ENCODE peak calls at places on chromosomes 7 and 10, in eight cellular contexts. J is mucosa of gallbladder; I is endothelial cell; C is left lung; F is aorta; N is right lobe of liver; D is progenitor cell of endocrine pancreas; Y is stimulated activated CD4-positive, alpha-beta T cell treated with anti-CD3 and anti-CD28 coated beads, Interleukin-4, amount 100 ng/mL, for 1 hour. T is an unnamed sample.

GRCh38 chr10:112613620-112614019 is 166.6 kb downstream of the VTI1A start:
- DNase-seq in N (no peak), I (no peak), C (no peak), D (no peak), F (no peak), Y (no peak), J (no peak), T (no peak)

GRCh38 chr10:33460461-33461294 is 126.2 kb upstream of the NRP1 start:
- DNase-seq in N (no peak), F (peak; percentile 77), J (peak; percentile 16), D (no peak), Y (no peak), I (no peak), C (peak; percentile 58), T (no peak)

GRCh38 chr7:151061241-151062110 is 2.1 kb downstream of the SLC4A2 start:
- DNase-seq in I (no peak), C (peak; percentile 81), J (no peak), Y (no peak), D (no peak), N (no peak), F (no peak), T (no peak)

GRCh38 chr7:64882341-64883112 is 20.5 kb upstream of the ZNF273 start:
- DNase-seq in I (peak; percentile 29), D (no peak), N (no peak), Y (peak; percentile 46), F (peak; percentile 84), J (peak; percentile 56), C (peak; percentile 59), T (no peak)

GRCh38 chr10:123642697-123643096 is 23.5 kb upstream of the GPR26 start:
- DNase-seq in C (no peak), D (no peak), N (no peak), I (no peak), F (no peak), Y (no peak), J (no peak), T (peak; percentile 11)

GRCh38 chr7:93574646-93575554 is at the start of gene CALCR:
- DNase-seq in Y (no peak), F (no peak), I (peak; percentile 30), J (no peak), N (peak; percentile 49), D (peak; percentile 26), C (peak; percentile 33), T (no peak)

GRCh38 chr7:41247128-41247865 is 455.6 kb downstream of the INHBA start:
- DNase-seq in J (no peak), Y (no peak), D (no peak), F (no peak), I (no peak), N (no peak), C (no peak), T (peak; percentile 90)

GRCh38 chr10:110789604-110790428 is 81.9 kb upstream of the PDCD4 start:
- DNase-seq in F (no peak), Y (no peak), I (no peak), N (no peak), D (no peak), C (no peak), J (no peak), T (no peak)

GRCh38 chr7:129652914-129653313 is 41.4 kb downstream of the NRF1 start:
- DNase-seq in F (no peak), N (no peak), C (no peak), Y (no peak), D (no peak), J (no peak), I (no peak), T (no peak)

GRCh38 chr7:122679813-122680212 is 19.1 kb downstream of the RNF133 start:
- DNase-seq in N (no peak), C (no peak), F (no peak), D (no peak), J (no peak), Y (no peak), I (no peak), T (no peak)

GRCh38 chr7:79176859-79177477 is 276.5 kb downstream of the MAGI2 start:
- DNase-seq in D (no peak), N (no peak), C (no peak), J (peak; percentile 13), Y (no peak), F (no peak), I (peak; percentile 9), T (peak; percentile 76)

GRCh38 chr10:102674566-102674965 is 30.3 kb downstream of the TRIM8 start:
- DNase-seq in D (no peak), C (no peak), J (no peak), Y (no peak), F (no peak), I (no peak), N (no peak), T (no peak)

GRCh38 chr10:60390224-60390626 is 550 bp upstream of the ANK3 start:
- DNase-seq in Y (no peak), N (no peak), F (no peak), C (no peak), D (no peak), J (no peak), I (no peak), T (no peak)

GRCh38 chr10:62166331-62167154 is 102.1 kb downstream of the RTKN2 start:
- DNase-seq in J (peak; percentile 17), Y (no peak), D (no peak), C (no peak), N (peak; percentile 59), I (no peak), F (peak; percentile 56), T (no peak)

GRCh38 chr7:152136623-152137022 is 111.1 kb downstream of the GALNT11 start:
- DNase-seq in D (no peak), J (peak; percentile 26), I (no peak), F (no peak), C (no peak), N (no peak), Y (no peak), T (no peak)

GRCh38 chr7:47689558-47689957 is 107.6 kb upstream of the TNS3 start:
- DNase-seq in J (no peak), D (no peak), C (no peak), Y (no peak), I (no peak), F (no peak), N (no peak), T (no peak)

GRCh38 chr7:13240349-13240748 is 552.9 kb downstream of the ARL4A start:
- DNase-seq in J (no peak), F (no peak), Y (no peak), D (no peak), C (no peak), I (no peak), N (no peak), T (peak; percentile 75)

GRCh38 chr7:31028417-31028988 is 23.6 kb upstream of the ADCYAP1R1 start:
- DNase-seq in J (no peak), C (no peak), Y (no peak), I (no peak), F (no peak), D (no peak), N (no peak), T (no peak)

GRCh38 chr10:124375353-124375614 is 43.4 kb downstream of the OAT start:
- DNase-seq in D (no peak), C (no peak), J (no peak), Y (no peak), F (no peak), N (no peak), I (no peak), T (no peak)

GRCh38 chr7:43721193-43721806 is 8.0 kb downstream of the COA1 start:
- DNase-seq in Y (no peak), C (no peak), J (no peak), N (no peak), I (no peak), D (no peak), F (no peak), T (peak; percentile 52)

GRCh38 chr7:15757041-15757995 is 70.8 kb upstream of the MEOX2 start:
- DNase-seq in C (no peak), J (no peak), D (no peak), I (no peak), N (no peak), Y (no peak), F (no peak), T (no peak)

GRCh38 chr10:119090026-119090808 is 9.6 kb upstream of the EIF3A start:
- DNase-seq in F (no peak), C (no peak), J (no peak), I (no peak), Y (peak; percentile 11), N (no peak), D (no peak), T (peak; percentile 51)

GRCh38 chr10:98433881-98434732 is 12.6 kb downstream of the HPS1 start:
- DNase-seq in J (no peak), C (no peak), I (no peak), F (no peak), N (no peak), D (no peak), Y (no peak), T (peak; percentile 23)

GRCh38 chr7:82270909-82271308 is 172.7 kb downstream of the CACNA2D1 start:
- DNase-seq in N (no peak), I (no peak), D (no peak), C (no peak), J (no peak), Y (no peak), F (no peak), T (no peak)

GRCh38 chr7:140646931-140647647 is 6.5 kb upstream of the DENND2A start:
- DNase-seq in I (peak; percentile 46), Y (peak; percentile 13), C (no peak), F (no peak), N (no peak), D (no peak), J (no peak), T (peak; percentile 79)

GRCh38 chr10:65571011-65571570 is 1354.7 kb upstream of the LRRTM3 start:
- DNase-seq in F (no peak), I (no peak), D (no peak), N (no peak), C (no peak), Y (no peak), J (no peak), T (peak; percentile 24)

GRCh38 chr7:2838873-2839578 is 5.1 kb downstream of the GNA12 start:
- DNase-seq in D (no peak), N (no peak), Y (no peak), J (no peak), I (no peak), F (no peak), C (no peak), T (no peak)

GRCh38 chr10:1034758-1035157 is 9.1 kb upstream of the IDI2 start:
- DNase-seq in J (no peak), F (no peak), Y (no peak), I (no peak), N (no peak), D (no peak), C (no peak), T (no peak)

GRCh38 chr7:111558948-111559347 is 3.3 kb downstream of the IMMP2L start:
- DNase-seq in F (no peak), J (no peak), I (no peak), C (no peak), N (no peak), D (no peak), Y (no peak), T (no peak)

GRCh38 chr10:127679642-127680255 is 57.2 kb upstream of the FOXI2 start:
- DNase-seq in I (peak; percentile 18), N (no peak), J (no peak), D (no peak), F (no peak), C (no peak), Y (no peak), T (no peak)

GRCh38 chr7:27148031-27148775 is 629 bp upstream of the HOXA6 start:
- DNase-seq in N (no peak), F (no peak), I (no peak), D (peak; percentile 39), J (no peak), C (no peak), Y (no peak), T (peak; percentile 79)

GRCh38 chr7:104982308-104982755 is 31.7 kb upstream of the KMT2E start:
- DNase-seq in D (no peak), N (no peak), C (no peak), I (no peak), F (no peak), J (no peak), Y (no peak), T (peak; percentile 68)

GRCh38 chr7:100867796-100868485 is 754 bp downstream of the TRIP6 start:
- DNase-seq in F (no peak), N (peak; percentile 78), I (no peak), J (peak; percentile 61), Y (no peak), C (no peak), D (peak; percentile 45), T (no peak)

GRCh38 chr7:129781128-129781855 is 169.8 kb downstream of the NRF1 start:
- DNase-seq in Y (peak; percentile 21), F (no peak), I (no peak), J (no peak), D (no peak), N (no peak), C (no peak), T (peak; percentile 67)